ENCODE peak calls at places on chromosomes 3 and 15, in ten cellular contexts. One of them, this sample, is unnamed.

GRCh38 chr3:30131171-30131570 is 475.2 kb upstream of the TGFBR2 start:
- DNase-seq in stomach: no peak
- DNase-seq in cardiac muscle cell: no peak
- DNase-seq in K562: no peak
- DNase-seq in fibroblast of pulmonary artery: no peak
- DNase-seq in right atrium auricular region: no peak
- DNase-seq in right lobe of liver: no peak
- DNase-seq in cardiac fibroblast: no peak
- DNase-seq in kidney epithelial cell: no peak
- DNase-seq in ovary: no peak
- DNase-seq in this sample: no peak

GRCh38 chr15:90376789-90377188 is 11.3 kb upstream of the IQGAP1 start:
- DNase-seq in stomach: peak
- DNase-seq in cardiac muscle cell: no peak
- DNase-seq in K562: no peak
- DNase-seq in fibroblast of pulmonary artery: no peak
- DNase-seq in right atrium auricular region: no peak
- DNase-seq in right lobe of liver: no peak
- DNase-seq in cardiac fibroblast: no peak
- DNase-seq in kidney epithelial cell: no peak
- DNase-seq in ovary: no peak
- DNase-seq in this sample: no peak

GRCh38 chr3:158802399-158803023 is 657 bp downstream of the MFSD1 start:
- DNase-seq in stomach: no peak
- DNase-seq in cardiac muscle cell: no peak
- DNase-seq in K562: no peak
- DNase-seq in fibroblast of pulmonary artery: no peak
- DNase-seq in right atrium auricular region: no peak
- DNase-seq in right lobe of liver: no peak
- DNase-seq in cardiac fibroblast: no peak
- DNase-seq in kidney epithelial cell: no peak
- DNase-seq in ovary: no peak
- DNase-seq in this sample: no peak

GRCh38 chr15:53787349-53787748 is 27.9 kb upstream of the WDR72 start:
- DNase-seq in stomach: no peak
- DNase-seq in cardiac muscle cell: no peak
- DNase-seq in K562: no peak
- DNase-seq in fibroblast of pulmonary artery: no peak
- DNase-seq in right atrium auricular region: no peak
- DNase-seq in right lobe of liver: no peak
- DNase-seq in cardiac fibroblast: no peak
- DNase-seq in kidney epithelial cell: no peak
- DNase-seq in ovary: no peak
- DNase-seq in this sample: no peak

GRCh38 chr3:194487289-194488006 is 646 bp upstream of the ATP13A3 start:
- DNase-seq in stomach: peak
- DNase-seq in cardiac muscle cell: peak
- DNase-seq in K562: peak
- DNase-seq in fibroblast of pulmonary artery: peak
- DNase-seq in right atrium auricular region: peak
- DNase-seq in right lobe of liver: peak
- DNase-seq in cardiac fibroblast: peak
- DNase-seq in kidney epithelial cell: no peak
- DNase-seq in ovary: peak
- DNase-seq in this sample: no peak

GRCh38 chr15:98823012-98823458 is 174.7 kb downstream of the IGF1R start:
- DNase-seq in stomach: no peak
- DNase-seq in cardiac muscle cell: peak
- DNase-seq in K562: no peak
- DNase-seq in fibroblast of pulmonary artery: peak
- DNase-seq in right atrium auricular region: no peak
- DNase-seq in right lobe of liver: no peak
- DNase-seq in cardiac fibroblast: peak
- DNase-seq in kidney epithelial cell: peak
- DNase-seq in ovary: no peak
- DNase-seq in this sample: peak

GRCh38 chr15:86355798-86356197 is 276.1 kb downstream of the AGBL1 start:
- DNase-seq in stomach: no peak
- DNase-seq in cardiac muscle cell: no peak
- DNase-seq in K562: no peak
- DNase-seq in fibroblast of pulmonary artery: no peak
- DNase-seq in right atrium auricular region: no peak
- DNase-seq in right lobe of liver: no peak
- DNase-seq in cardiac fibroblast: no peak
- DNase-seq in kidney epithelial cell: no peak
- DNase-seq in ovary: no peak
- DNase-seq in this sample: no peak

GRCh38 chr3:169627789-169628188 is 35.7 kb downstream of the MECOM start:
- DNase-seq in stomach: peak
- DNase-seq in cardiac muscle cell: no peak
- DNase-seq in K562: no peak
- DNase-seq in fibroblast of pulmonary artery: no peak
- DNase-seq in right atrium auricular region: no peak
- DNase-seq in right lobe of liver: no peak
- DNase-seq in cardiac fibroblast: no peak
- DNase-seq in kidney epithelial cell: no peak
- DNase-seq in ovary: no peak
- DNase-seq in this sample: no peak

GRCh38 chr3:150545419-150546225 is 674 bp downstream of the SERP1 start:
- DNase-seq in stomach: peak
- DNase-seq in cardiac muscle cell: peak
- DNase-seq in K562: peak
- DNase-seq in fibroblast of pulmonary artery: peak
- DNase-seq in right atrium auricular region: peak
- DNase-seq in right lobe of liver: peak
- DNase-seq in cardiac fibroblast: no peak
- DNase-seq in kidney epithelial cell: no peak
- DNase-seq in ovary: no peak
- DNase-seq in this sample: no peak

GRCh38 chr3:44355634-44356033 is 17.1 kb downstream of the TCAIM start:
- DNase-seq in stomach: no peak
- DNase-seq in cardiac muscle cell: peak
- DNase-seq in K562: peak
- DNase-seq in fibroblast of pulmonary artery: peak
- DNase-seq in right atrium auricular region: no peak
- DNase-seq in right lobe of liver: no peak
- DNase-seq in cardiac fibroblast: peak
- DNase-seq in kidney epithelial cell: no peak
- DNase-seq in ovary: no peak
- DNase-seq in this sample: peak

GRCh38 chr3:79200456-79200855 is 567.3 kb downstream of the ROBO1 start:
- DNase-seq in stomach: no peak
- DNase-seq in cardiac muscle cell: peak
- DNase-seq in K562: no peak
- DNase-seq in fibroblast of pulmonary artery: no peak
- DNase-seq in right atrium auricular region: no peak
- DNase-seq in right lobe of liver: no peak
- DNase-seq in cardiac fibroblast: peak
- DNase-seq in kidney epithelial cell: no peak
- DNase-seq in ovary: no peak
- DNase-seq in this sample: no peak

GRCh38 chr3:56688191-56688590 is 5.1 kb upstream of the TASOR start:
- DNase-seq in stomach: no peak
- DNase-seq in cardiac muscle cell: no peak
- DNase-seq in K562: no peak
- DNase-seq in fibroblast of pulmonary artery: no peak
- DNase-seq in right atrium auricular region: no peak
- DNase-seq in right lobe of liver: no peak
- DNase-seq in cardiac fibroblast: no peak
- DNase-seq in kidney epithelial cell: no peak
- DNase-seq in ovary: no peak
- DNase-seq in this sample: no peak

GRCh38 chr15:43440721-43441281 is 52.2 kb downstream of the TP53BP1 start:
- DNase-seq in stomach: no peak
- DNase-seq in cardiac muscle cell: peak
- DNase-seq in K562: peak
- DNase-seq in fibroblast of pulmonary artery: peak
- DNase-seq in right atrium auricular region: peak
- DNase-seq in right lobe of liver: no peak
- DNase-seq in cardiac fibroblast: peak
- DNase-seq in kidney epithelial cell: peak
- DNase-seq in ovary: no peak
- DNase-seq in this sample: peak

DNA sequence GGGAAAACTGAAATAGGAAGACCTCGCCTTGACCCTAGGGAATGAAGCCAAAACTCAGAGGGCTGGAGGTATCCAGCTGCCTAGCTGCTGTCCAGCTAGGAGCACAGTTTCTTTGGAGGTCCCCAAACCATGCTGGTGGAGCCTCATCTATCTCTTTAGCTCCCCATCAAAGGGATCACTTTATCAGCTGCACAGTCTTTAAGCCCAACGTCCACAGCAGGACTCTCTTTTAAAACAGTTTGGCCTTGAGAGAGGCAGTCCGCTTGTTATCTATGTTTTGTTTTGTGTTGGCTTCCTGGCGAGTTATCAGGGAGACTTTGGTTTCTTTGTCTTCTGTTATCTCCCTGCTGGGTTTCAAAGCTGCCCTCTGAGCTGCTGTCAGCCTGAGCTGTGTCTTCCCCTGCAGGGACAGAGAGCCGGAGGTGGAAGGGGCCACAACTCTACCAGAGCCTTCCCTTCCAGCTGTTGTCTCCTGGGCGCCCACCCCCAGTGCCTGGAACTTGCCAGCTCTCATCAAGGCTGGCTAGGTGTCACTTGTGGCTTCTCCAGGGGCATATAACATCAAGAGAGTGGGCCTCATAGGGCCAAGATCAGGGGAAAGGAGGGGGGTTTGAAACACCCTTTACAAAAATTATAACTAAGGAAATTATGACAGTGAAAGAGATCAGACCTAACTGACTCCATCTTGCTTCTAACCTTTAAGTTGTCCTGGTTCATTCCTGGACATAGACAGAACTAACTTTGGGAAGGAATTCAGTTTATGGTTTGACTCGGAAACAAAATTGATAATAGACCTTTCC is 61.4 kb upstream of the C15orf39 start:
- DNase-seq in stomach: no peak
- DNase-seq in cardiac muscle cell: peak
- DNase-seq in K562: peak
- DNase-seq in fibroblast of pulmonary artery: no peak
- DNase-seq in right atrium auricular region: no peak
- DNase-seq in right lobe of liver: no peak
- DNase-seq in cardiac fibroblast: peak
- DNase-seq in kidney epithelial cell: no peak
- DNase-seq in ovary: peak
- DNase-seq in this sample: no peak
- H3K4me3 ChIP-seq in stomach: no peak
- H3K4me3 ChIP-seq in cardiac muscle cell: no peak
- H3K4me3 ChIP-seq in K562: no peak
- H3K4me3 ChIP-seq in fibroblast of pulmonary artery: no peak
- H3K4me3 ChIP-seq in right atrium auricular region: no peak
- H3K4me3 ChIP-seq in right lobe of liver: no peak
- H3K4me3 ChIP-seq in cardiac fibroblast: no peak
- H3K4me3 ChIP-seq in kidney epithelial cell: no peak
- H3K4me3 ChIP-seq in ovary: no peak
- H3K4me3 ChIP-seq in this sample: no peak

DNA sequence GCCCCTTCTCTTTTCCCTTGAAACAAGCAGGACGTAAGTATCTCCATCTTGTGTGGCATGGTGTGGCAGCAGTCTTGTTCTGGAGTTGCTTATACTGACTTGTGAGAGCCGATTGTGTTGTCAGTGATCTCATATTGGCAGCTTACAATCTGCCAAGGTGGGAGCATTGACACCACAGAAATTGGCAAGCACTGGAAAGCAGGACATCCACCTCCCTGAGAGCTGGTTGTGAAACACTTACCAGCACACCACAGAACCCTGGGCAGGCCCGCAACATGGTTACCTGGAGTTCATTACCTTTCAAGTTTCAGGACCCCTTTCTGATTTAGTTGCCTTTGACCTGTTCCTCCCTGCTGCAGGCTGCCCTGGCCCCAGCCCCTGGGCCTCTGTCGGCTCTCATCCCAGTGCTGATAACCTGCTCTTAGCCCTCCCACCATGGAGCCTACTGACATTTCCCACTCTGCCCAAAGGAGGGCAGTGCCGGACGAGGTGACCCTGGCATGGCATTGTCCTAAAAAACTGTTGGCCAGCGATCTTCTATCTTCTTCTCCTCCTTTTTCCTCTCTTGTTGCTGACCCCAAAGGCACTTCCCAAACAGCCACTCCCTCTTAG is 10.6 kb upstream of the ATP2B2 start:
- DNase-seq in stomach: no peak
- DNase-seq in cardiac muscle cell: no peak
- DNase-seq in K562: peak
- DNase-seq in fibroblast of pulmonary artery: no peak
- DNase-seq in right atrium auricular region: no peak
- DNase-seq in right lobe of liver: no peak
- DNase-seq in cardiac fibroblast: no peak
- DNase-seq in kidney epithelial cell: no peak
- DNase-seq in ovary: no peak
- DNase-seq in this sample: no peak
- TF ChIP-seq CTCF in stomach: no peak
- TF ChIP-seq CTCF in cardiac muscle cell: no peak
- TF ChIP-seq CTCF in K562: peak
- TF ChIP-seq CTCF in fibroblast of pulmonary artery: no peak
- TF ChIP-seq CTCF in right atrium auricular region: no peak
- TF ChIP-seq CTCF in right lobe of liver: peak
- TF ChIP-seq CTCF in cardiac fibroblast: no peak
- TF ChIP-seq CTCF in kidney epithelial cell: no peak
- TF ChIP-seq CTCF in ovary: no peak
- TF ChIP-seq CTCF in this sample: no peak

DNA sequence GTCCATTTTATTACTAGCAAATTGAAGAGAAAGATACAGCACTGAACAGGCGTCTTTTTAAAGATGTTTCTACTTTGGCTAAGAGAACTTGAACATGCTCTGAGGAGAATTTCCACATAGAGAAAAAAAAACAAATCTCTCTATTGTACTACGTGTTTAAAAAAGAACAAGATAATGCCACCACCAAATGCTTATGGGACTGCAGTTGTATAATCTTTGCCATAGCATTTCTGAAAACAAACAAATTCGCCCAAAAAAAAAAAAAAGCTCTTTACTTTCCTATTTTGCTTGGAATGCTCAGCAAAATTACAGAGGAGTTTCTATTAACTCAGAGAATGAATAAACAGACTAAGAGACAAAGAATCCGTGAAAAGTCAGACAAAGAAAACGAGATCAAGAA is 114.2 kb downstream of the CNTN3 start:
- DNase-seq in stomach: no peak
- DNase-seq in cardiac muscle cell: no peak
- DNase-seq in K562: no peak
- DNase-seq in fibroblast of pulmonary artery: peak
- DNase-seq in right atrium auricular region: no peak
- DNase-seq in right lobe of liver: no peak
- DNase-seq in cardiac fibroblast: peak
- DNase-seq in kidney epithelial cell: no peak
- DNase-seq in ovary: no peak
- DNase-seq in this sample: no peak
- H3K4me3 ChIP-seq in stomach: no peak
- H3K4me3 ChIP-seq in cardiac muscle cell: no peak
- H3K4me3 ChIP-seq in K562: no peak
- H3K4me3 ChIP-seq in fibroblast of pulmonary artery: no peak
- H3K4me3 ChIP-seq in right atrium auricular region: no peak
- H3K4me3 ChIP-seq in right lobe of liver: no peak
- H3K4me3 ChIP-seq in cardiac fibroblast: no peak
- H3K4me3 ChIP-seq in kidney epithelial cell: no peak
- H3K4me3 ChIP-seq in ovary: no peak
- H3K4me3 ChIP-seq in this sample: no peak

DNA sequence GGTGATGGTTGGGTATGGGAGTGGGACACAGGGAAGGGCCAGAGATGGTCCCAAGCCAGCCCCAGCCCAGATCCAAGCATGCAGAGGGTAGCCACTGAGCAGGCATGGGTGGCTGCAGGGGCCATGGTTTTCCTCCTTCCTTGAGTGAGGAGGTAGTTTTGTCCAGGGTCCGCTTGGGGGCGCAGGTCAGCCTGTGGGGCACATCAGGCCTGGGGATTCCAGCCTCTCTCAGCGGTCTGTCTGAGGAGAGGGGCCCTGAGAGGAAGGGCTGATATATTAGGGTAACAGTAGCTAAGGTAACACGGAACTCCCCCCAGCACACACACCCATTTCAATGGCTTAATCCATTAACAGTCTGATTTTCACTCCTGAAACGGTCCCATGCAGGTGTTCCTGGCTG is 22.7 kb upstream of the LCTL start:
- DNase-seq in stomach: no peak
- DNase-seq in cardiac muscle cell: no peak
- DNase-seq in K562: peak
- DNase-seq in fibroblast of pulmonary artery: no peak
- DNase-seq in right atrium auricular region: no peak
- DNase-seq in right lobe of liver: no peak
- DNase-seq in cardiac fibroblast: no peak
- DNase-seq in kidney epithelial cell: no peak
- DNase-seq in ovary: no peak
- DNase-seq in this sample: no peak
- TF ChIP-seq CTCF in stomach: no peak
- TF ChIP-seq CTCF in cardiac muscle cell: peak
- TF ChIP-seq CTCF in K562: peak
- TF ChIP-seq CTCF in fibroblast of pulmonary artery: peak
- TF ChIP-seq CTCF in right atrium auricular region: no peak
- TF ChIP-seq CTCF in right lobe of liver: no peak
- TF ChIP-seq CTCF in cardiac fibroblast: no peak
- TF ChIP-seq CTCF in kidney epithelial cell: no peak
- TF ChIP-seq CTCF in ovary: no peak
- TF ChIP-seq CTCF in this sample: no peak

This sample was measured in AG04449.